ENCODE peak calls at places on chromosomes 5 and 9, in eight cellular contexts. One of them, this sample, is unnamed.

GRCh38 chr9:116939605-116940004 is 252.5 kb downstream of the TRIM32 start:
- DNase-seq in K562: no peak
- DNase-seq in A549: no peak
- DNase-seq in HCT116: no peak
- DNase-seq in H1: no peak
- DNase-seq in IMR-90: peak
- DNase-seq in GM12878: no peak
- DNase-seq in HepG2: no peak
- DNase-seq in this sample: no peak

GRCh38 chr9:30089428-30089827 is 2295.0 kb upstream of the ACO1 start:
- DNase-seq in GM12878: no peak
- DNase-seq in IMR-90: no peak
- DNase-seq in HepG2: no peak
- DNase-seq in H1: no peak
- DNase-seq in K562: no peak
- DNase-seq in A549: no peak
- DNase-seq in HCT116: no peak
- DNase-seq in this sample: no peak

GRCh38 chr9:136002886-136003285 is 41.7 kb upstream of the UBAC1 start:
- DNase-seq in HepG2: no peak
- DNase-seq in IMR-90: no peak
- DNase-seq in H1: no peak
- DNase-seq in A549: no peak
- DNase-seq in GM12878: no peak
- DNase-seq in K562: no peak
- DNase-seq in HCT116: no peak
- DNase-seq in this sample: no peak

GRCh38 chr5:81856948-81857928 is 106.3 kb upstream of the SSBP2 start:
- DNase-seq in GM12878: no peak
- DNase-seq in IMR-90: no peak
- DNase-seq in K562: no peak
- DNase-seq in H1: no peak
- DNase-seq in HCT116: no peak
- DNase-seq in A549: peak
- DNase-seq in HepG2: no peak
- DNase-seq in this sample: peak

GRCh38 chr5:175347027-175347426 is 97.0 kb downstream of the DRD1 start:
- DNase-seq in GM12878: no peak
- DNase-seq in HepG2: no peak
- DNase-seq in K562: no peak
- DNase-seq in IMR-90: peak
- DNase-seq in HCT116: peak
- DNase-seq in A549: peak
- DNase-seq in H1: no peak
- DNase-seq in this sample: no peak

GRCh38 chr9:16530669-16531461 is 339.6 kb downstream of the BNC2 start:
- DNase-seq in H1: no peak
- DNase-seq in HepG2: no peak
- DNase-seq in K562: no peak
- DNase-seq in GM12878: no peak
- DNase-seq in IMR-90: peak
- DNase-seq in HCT116: no peak
- DNase-seq in A549: no peak
- DNase-seq in this sample: no peak

GRCh38 chr5:115946655-115947054 is 15.6 kb upstream of the LVRN start:
- DNase-seq in K562: no peak
- DNase-seq in HepG2: no peak
- DNase-seq in GM12878: no peak
- DNase-seq in HCT116: no peak
- DNase-seq in IMR-90: peak
- DNase-seq in A549: peak
- DNase-seq in H1: no peak
- DNase-seq in this sample: no peak

GRCh38 chr5:153718713-153719112 is 228.2 kb downstream of the GRIA1 start:
- DNase-seq in GM12878: no peak
- DNase-seq in HCT116: no peak
- DNase-seq in H1: no peak
- DNase-seq in IMR-90: no peak
- DNase-seq in K562: no peak
- DNase-seq in A549: no peak
- DNase-seq in HepG2: no peak
- DNase-seq in this sample: no peak

GRCh38 chr9:84173961-84174360 is 166.6 kb downstream of the SLC28A3 start:
- DNase-seq in K562: no peak
- DNase-seq in GM12878: no peak
- DNase-seq in A549: no peak
- DNase-seq in HepG2: no peak
- DNase-seq in H1: no peak
- DNase-seq in HCT116: no peak
- DNase-seq in IMR-90: peak
- DNase-seq in this sample: no peak

GRCh38 chr9:93077367-93077766 is 18.6 kb upstream of the CARD19 start:
- DNase-seq in K562: no peak
- DNase-seq in HepG2: no peak
- DNase-seq in HCT116: no peak
- DNase-seq in A549: no peak
- DNase-seq in GM12878: no peak
- DNase-seq in IMR-90: no peak
- DNase-seq in H1: no peak
- DNase-seq in this sample: no peak

GRCh38 chr5:52491071-52491828 is 296.5 kb upstream of the ITGA1 start:
- DNase-seq in K562: no peak
- DNase-seq in HepG2: no peak
- DNase-seq in H1: no peak
- DNase-seq in A549: no peak
- DNase-seq in HCT116: no peak
- DNase-seq in GM12878: no peak
- DNase-seq in IMR-90: no peak
- DNase-seq in this sample: no peak

GRCh38 chr9:90854637-90855036 is 53.0 kb downstream of the SYK start:
- DNase-seq in IMR-90: no peak
- DNase-seq in GM12878: no peak
- DNase-seq in HepG2: no peak
- DNase-seq in H1: no peak
- DNase-seq in A549: no peak
- DNase-seq in K562: no peak
- DNase-seq in HCT116: no peak
- DNase-seq in this sample: no peak

GRCh38 chr9:24502548-24502947 is 43.1 kb downstream of the IZUMO3 start:
- DNase-seq in H1: no peak
- DNase-seq in IMR-90: no peak
- DNase-seq in HCT116: no peak
- DNase-seq in K562: no peak
- DNase-seq in A549: no peak
- DNase-seq in HepG2: no peak
- DNase-seq in GM12878: no peak
- DNase-seq in this sample: no peak

GRCh38 chr5:96997265-96997859 is 61.5 kb downstream of the LNPEP start:
- DNase-seq in H1: no peak
- DNase-seq in HepG2: peak
- DNase-seq in IMR-90: peak
- DNase-seq in HCT116: peak
- DNase-seq in GM12878: no peak
- DNase-seq in A549: peak
- DNase-seq in K562: peak
- DNase-seq in this sample: peak

GRCh38 chr5:112401924-112402323 is 17.2 kb downstream of the EPB41L4A start:
- DNase-seq in HCT116: no peak
- DNase-seq in H1: no peak
- DNase-seq in HepG2: no peak
- DNase-seq in GM12878: no peak
- DNase-seq in IMR-90: no peak
- DNase-seq in K562: no peak
- DNase-seq in A549: no peak
- DNase-seq in this sample: no peak

GRCh38 chr5:138369706-138370105 is 17.2 kb downstream of the KDM3B start:
- DNase-seq in K562: no peak
- DNase-seq in HepG2: no peak
- DNase-seq in H1: no peak
- DNase-seq in IMR-90: no peak
- DNase-seq in A549: no peak
- DNase-seq in GM12878: no peak
- DNase-seq in HCT116: no peak
- DNase-seq in this sample: peak

GRCh38 chr9:98314381-98315066 is 59.1 kb upstream of the TBC1D2 start:
- DNase-seq in IMR-90: peak
- DNase-seq in GM12878: no peak
- DNase-seq in K562: no peak
- DNase-seq in HCT116: no peak
- DNase-seq in A549: no peak
- DNase-seq in H1: no peak
- DNase-seq in HepG2: no peak
- DNase-seq in this sample: no peak

GRCh38 chr9:107740088-107740980 is 250.8 kb upstream of the KLF4 start:
- DNase-seq in HepG2: no peak
- DNase-seq in K562: no peak
- DNase-seq in IMR-90: no peak
- DNase-seq in HCT116: no peak
- DNase-seq in A549: no peak
- DNase-seq in GM12878: no peak
- DNase-seq in H1: no peak
- DNase-seq in this sample: no peak

GRCh38 chr9:134068742-134069535 is 1.1 kb upstream of the BRD3 start:
- DNase-seq in HepG2: no peak
- DNase-seq in A549: no peak
- DNase-seq in GM12878: no peak
- DNase-seq in K562: no peak
- DNase-seq in H1: no peak
- DNase-seq in HCT116: no peak
- DNase-seq in IMR-90: peak
- DNase-seq in this sample: peak

GRCh38 chr5:170159101-170159698 is 53.5 kb downstream of the FOXI1 start:
- DNase-seq in HCT116: no peak
- DNase-seq in IMR-90: peak
- DNase-seq in HepG2: no peak
- DNase-seq in K562: no peak
- DNase-seq in GM12878: no peak
- DNase-seq in H1: no peak
- DNase-seq in A549: peak
- DNase-seq in this sample: no peak

GRCh38 chr9:116282598-116282997 is 129.0 kb downstream of the PAPPA start:
- DNase-seq in A549: no peak
- DNase-seq in H1: no peak
- DNase-seq in HepG2: no peak
- DNase-seq in HCT116: no peak
- DNase-seq in K562: no peak
- DNase-seq in IMR-90: no peak
- DNase-seq in GM12878: no peak
- DNase-seq in this sample: no peak

GRCh38 chr9:129496187-129497063 is 124.5 kb downstream of the C9orf50 start:
- DNase-seq in H1: peak
- DNase-seq in HepG2: peak
- DNase-seq in A549: peak
- DNase-seq in GM12878: no peak
- DNase-seq in K562: peak
- DNase-seq in HCT116: peak
- DNase-seq in IMR-90: peak
- DNase-seq in this sample: peak
- TF ChIP-seq POLR2A in H1: no peak
- TF ChIP-seq POLR2A in HepG2: no peak
- TF ChIP-seq POLR2A in A549: peak
- TF ChIP-seq POLR2A in GM12878: no peak
- TF ChIP-seq POLR2A in K562: no peak
- TF ChIP-seq POLR2A in HCT116: no peak
- TF ChIP-seq POLR2A in IMR-90: peak
- TF ChIP-seq POLR2A in this sample: no peak

DNA sequence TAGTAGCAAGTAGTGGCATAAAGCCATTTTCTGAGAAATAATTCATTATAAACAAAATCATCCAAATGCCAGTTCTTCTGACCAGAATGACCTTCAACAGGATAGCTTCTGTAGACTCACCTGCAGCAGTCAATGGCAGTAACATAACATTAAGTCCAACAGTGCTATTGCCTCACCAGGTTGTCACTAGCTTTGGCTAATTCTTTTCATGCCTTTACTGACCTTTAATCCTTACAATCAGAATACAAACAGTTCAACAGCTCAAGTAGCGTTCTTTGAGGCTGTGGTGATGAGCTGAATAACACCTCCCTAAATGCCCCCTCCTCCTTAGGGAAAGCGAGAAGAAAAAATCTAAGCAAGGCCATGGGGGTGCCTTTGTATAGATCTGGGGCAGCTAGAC is 132.1 kb upstream of the SMARCA2 start:
- DNase-seq in K562: no peak
- DNase-seq in HepG2: no peak
- DNase-seq in GM12878: no peak
- DNase-seq in A549: no peak
- DNase-seq in IMR-90: no peak
- DNase-seq in HCT116: no peak
- DNase-seq in H1: no peak
- DNase-seq in this sample: no peak
- H3K4me2 ChIP-seq in K562: no peak
- H3K4me2 ChIP-seq in HepG2: no peak
- H3K4me2 ChIP-seq in GM12878: no peak
- H3K4me2 ChIP-seq in A549: no peak
- H3K4me2 ChIP-seq in IMR-90: no peak
- H3K4me2 ChIP-seq in HCT116: no peak
- H3K4me2 ChIP-seq in H1: no peak
- H3K4me2 ChIP-seq in this sample: no peak

DNA sequence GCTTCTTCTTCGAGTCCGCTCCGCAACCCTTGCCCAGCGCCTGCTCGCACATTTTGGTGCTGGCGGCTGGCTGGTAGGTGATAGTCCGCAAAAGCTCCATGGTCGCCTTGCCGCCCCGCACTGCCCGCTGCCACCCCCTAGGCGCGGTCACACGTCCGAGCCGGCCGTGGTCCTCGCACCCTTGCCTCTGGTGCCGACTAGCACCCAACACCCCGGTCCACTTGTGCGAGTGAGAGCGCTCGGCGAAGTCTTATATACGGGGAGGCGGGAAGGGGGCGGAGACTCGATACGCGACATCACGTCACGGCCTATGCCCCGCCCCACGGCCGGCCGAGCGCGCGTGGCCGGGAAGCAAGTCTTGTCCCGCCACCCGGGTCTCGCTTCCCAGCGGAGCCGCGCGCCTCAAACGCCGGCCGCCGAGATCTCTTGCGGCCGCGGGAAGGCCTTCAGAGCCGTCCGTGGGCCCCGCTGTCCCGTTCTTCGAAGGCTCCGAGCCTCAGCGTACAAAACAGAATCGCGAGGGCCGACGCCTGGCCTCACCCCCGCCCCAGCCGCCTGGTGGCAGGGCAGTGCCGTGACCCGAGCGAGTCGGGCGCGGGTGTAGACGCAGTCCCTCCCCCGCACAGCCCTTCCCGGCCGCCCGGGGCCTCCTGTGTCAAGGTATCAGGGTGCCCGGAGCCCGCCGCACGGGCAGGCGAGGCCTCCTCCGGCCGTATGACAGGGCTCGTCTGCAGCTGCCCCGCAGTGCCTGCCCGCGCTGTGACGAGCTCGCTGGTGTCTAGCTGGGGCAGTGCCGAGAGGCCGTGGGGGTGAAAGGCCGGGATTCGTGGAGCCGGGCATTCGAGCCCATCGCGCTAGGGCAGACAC is at the start of gene PLK2:
- DNase-seq in HCT116: peak
- DNase-seq in GM12878: no peak
- DNase-seq in A549: peak
- DNase-seq in HepG2: peak
- DNase-seq in IMR-90: peak
- DNase-seq in H1: peak
- DNase-seq in K562: no peak
- DNase-seq in this sample: peak
- TF ChIP-seq POLR2A in HCT116: peak
- TF ChIP-seq POLR2A in GM12878: peak
- TF ChIP-seq POLR2A in A549: peak
- TF ChIP-seq POLR2A in HepG2: peak
- TF ChIP-seq POLR2A in IMR-90: peak
- TF ChIP-seq POLR2A in H1: peak
- TF ChIP-seq POLR2A in K562: no peak
- TF ChIP-seq POLR2A in this sample: peak

GRCh38 chr9:114189823-114190562 is 34.7 kb downstream of the COL27A1 start:
- DNase-seq in A549: no peak
- DNase-seq in K562: no peak
- DNase-seq in HepG2: no peak
- DNase-seq in H1: no peak
- DNase-seq in IMR-90: no peak
- DNase-seq in HCT116: no peak
- DNase-seq in GM12878: no peak
- DNase-seq in this sample: no peak
- H3K4me2 ChIP-seq in A549: no peak
- H3K4me2 ChIP-seq in K562: no peak
- H3K4me2 ChIP-seq in HepG2: no peak
- H3K4me2 ChIP-seq in H1: no peak
- H3K4me2 ChIP-seq in IMR-90: no peak
- H3K4me2 ChIP-seq in HCT116: no peak
- H3K4me2 ChIP-seq in GM12878: no peak
- H3K4me2 ChIP-seq in this sample: no peak